ENCODE peak calls at places on chromosomes 1 and 21, in six cellular contexts. C is dorsolateral prefrontal cortex; K is cardiac muscle cell; G is BJ; V is effector memory CD4-positive, alpha-beta T cell; U is neuronal stem cell. Z is an unnamed sample. For H3K27me3, the result is how much of the 10 kb centered on the place peaks cover.

GRCh38 chr1:40187399-40187798 is 26.2 kb downstream of the RLF start:
- DNase-seq in C (no peak), K (no peak), G (no peak), V (no peak), U (no peak), Z (no peak)

GRCh38 chr1:26020941-26021646 is 481 bp upstream of the EXTL1 start:
- DNase-seq in C (no peak), K (no peak), G (no peak), V (no peak), U (no peak), Z (no peak)

GRCh38 chr1:75992312-75992711 is 60.1 kb upstream of the ASB17 start:
- DNase-seq in C (no peak), K (no peak), G (no peak), V (no peak), U (no peak), Z (no peak)

GRCh38 chr1:61253059-61253735 is 170.8 kb downstream of the NFIA start:
- DNase-seq in C (no peak), K (peak), G (no peak), V (no peak), U (no peak), Z (no peak)

GRCh38 chr1:161993576-161993975 is 30.1 kb downstream of the OLFML2B start:
- DNase-seq in C (no peak), K (no peak), G (no peak), V (no peak), U (no peak), Z (no peak)

GRCh38 chr1:113074237-113074636 is 1.2 kb downstream of the LRIG2 start:
- DNase-seq in C (no peak), K (no peak), G (no peak), V (no peak), U (no peak), Z (no peak)

GRCh38 chr21:25350056-25350455 is 257.2 kb downstream of the MRPL39 start:
- DNase-seq in C (no peak), K (peak), G (no peak), V (no peak), U (no peak), Z (no peak)

GRCh38 chr1:244075247-244075722 is 24.2 kb downstream of the ZBTB18 start:
- DNase-seq in C (no peak), K (no peak), G (no peak), V (no peak), U (no peak), Z (no peak)

GRCh38 chr1:236284291-236284711 is 2.5 kb upstream of the ERO1B start:
- DNase-seq in C (no peak), K (no peak), G (no peak), V (no peak), U (peak), Z (no peak)

GRCh38 chr1:47934243-47934805 is 62.9 kb downstream of the TRABD2B start:
- DNase-seq in C (no peak), K (peak), G (no peak), V (no peak), U (no peak), Z (no peak)

GRCh38 chr21:37886726-37887309 is 29.4 kb downstream of the KCNJ6 start:
- DNase-seq in C (no peak), K (no peak), G (no peak), V (no peak), U (no peak), Z (no peak)

GRCh38 chr1:247400685-247401084 is 15.3 kb upstream of the NLRP3 start:
- DNase-seq in C (no peak), K (no peak), G (no peak), V (no peak), U (no peak), Z (no peak)

GRCh38 chr1:170711682-170712081 is 47.8 kb downstream of the PRRX1 start:
- DNase-seq in C (no peak), K (peak), G (peak), V (no peak), U (no peak), Z (no peak)

GRCh38 chr1:245735831-245736530 is 581.2 kb downstream of the KIF26B start:
- DNase-seq in C (no peak), K (peak), G (no peak), V (no peak), U (no peak), Z (no peak)

DNA sequence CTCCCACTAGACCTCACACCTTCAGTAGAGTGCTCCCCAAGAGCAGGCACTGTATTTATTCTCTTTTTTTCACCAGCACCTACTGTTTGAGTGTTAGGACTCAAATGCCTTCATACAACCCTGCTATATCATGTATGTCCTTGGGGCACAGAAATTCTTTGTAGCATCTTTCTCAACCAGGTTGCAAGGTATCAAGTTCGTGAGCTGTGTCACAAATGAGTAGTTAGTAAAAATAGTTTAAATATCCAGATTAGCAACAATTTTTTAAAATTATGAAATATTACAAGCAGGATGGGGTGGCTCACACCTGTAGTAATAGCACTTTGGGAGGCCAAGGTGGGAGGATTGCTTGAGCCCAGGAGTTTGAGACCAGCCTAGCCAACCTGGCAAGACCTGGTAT is 152.6 kb upstream of the TNR start:
- DNase-seq in C (no peak), K (no peak), G (no peak), V (no peak), U (no peak), Z (no peak)
- H3K27me3 ChIP-seq in C (under half), K (under half), G (under half), V (under half), U (under half), Z (under half)

GRCh38 chr1:115299266-115299665 is 38.8 kb downstream of the NGF start:
- DNase-seq in C (no peak), K (no peak), G (no peak), V (no peak), U (no peak), Z (no peak)
- H3K27me3 ChIP-seq in C (under half), K (under half), G (under half), V (under half), U (under half), Z (under half)

DNA sequence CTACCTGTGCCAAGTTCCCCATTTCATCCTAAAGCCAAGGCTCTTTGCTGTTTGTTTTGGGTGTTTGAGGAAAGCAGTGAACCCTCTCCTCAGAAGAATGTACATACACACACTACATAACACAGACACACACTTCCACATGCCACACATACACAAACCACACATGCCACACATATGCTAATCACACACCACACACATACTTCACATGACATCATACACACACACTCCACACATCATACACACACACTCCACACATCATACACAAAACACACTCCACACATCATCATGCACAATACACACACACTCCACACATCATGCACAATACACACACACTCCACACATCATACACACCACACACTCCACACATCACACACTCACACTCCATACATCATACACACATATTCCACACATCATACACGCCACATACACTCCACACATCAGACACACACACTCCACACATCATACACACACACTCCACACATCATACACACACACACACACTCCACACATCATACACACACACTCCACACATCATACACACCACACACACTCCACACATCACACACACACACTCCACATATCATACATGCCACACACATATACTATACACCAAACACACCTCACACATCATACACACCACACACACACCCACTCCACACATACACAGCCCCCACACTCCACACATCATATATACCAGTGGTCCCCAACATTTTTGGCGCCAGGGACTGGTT is 22.7 kb upstream of the ZNF436 start:
- DNase-seq in C (no peak), K (no peak), G (no peak), V (no peak), U (no peak), Z (no peak)
- H3K27me3 ChIP-seq in C (under half), K (under half), G (under half), V (under half), U (under half), Z (under half)

DNA sequence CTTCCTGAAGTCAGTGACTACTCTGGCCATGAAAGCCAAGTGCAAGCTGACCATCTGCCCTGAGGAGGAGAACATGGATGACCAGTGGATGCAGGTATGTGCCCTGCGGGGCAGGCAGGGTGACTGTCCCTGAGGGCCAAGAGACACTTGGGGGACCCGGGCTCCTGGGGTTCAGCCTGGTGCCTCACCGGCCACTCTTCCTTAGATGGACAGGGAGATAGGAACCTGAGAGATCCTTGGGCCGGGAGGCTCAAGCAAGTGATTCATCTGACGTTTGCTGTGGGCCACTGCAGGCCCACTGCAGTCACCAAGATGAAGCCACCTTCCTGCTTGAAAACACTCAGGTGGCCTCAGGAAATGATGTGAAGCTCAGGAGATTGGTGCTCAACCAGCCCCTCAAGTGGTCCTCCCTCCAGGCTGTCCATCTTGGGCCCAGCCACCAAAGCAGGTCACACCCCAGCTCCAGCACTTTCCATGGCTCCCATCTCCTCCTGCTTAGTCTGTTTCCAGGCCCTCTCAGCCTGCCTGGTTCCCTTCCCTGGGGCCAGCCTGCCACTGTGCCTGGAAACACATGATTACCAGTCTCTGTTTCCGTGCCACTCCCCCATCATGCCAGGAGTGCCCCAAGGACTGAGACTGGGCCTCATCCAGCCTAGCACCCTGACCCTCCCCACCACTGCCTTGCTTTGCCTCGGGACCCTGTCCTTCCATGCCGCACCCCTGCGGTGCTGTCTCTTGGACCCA is 25.8 kb upstream of the PADI6 start:
- DNase-seq in C (no peak), K (no peak), G (no peak), V (no peak), U (no peak), Z (no peak)
- H3K27me3 ChIP-seq in C (under half), K (under half), G (under half), V (under half), U (under half), Z (under half)

DNA sequence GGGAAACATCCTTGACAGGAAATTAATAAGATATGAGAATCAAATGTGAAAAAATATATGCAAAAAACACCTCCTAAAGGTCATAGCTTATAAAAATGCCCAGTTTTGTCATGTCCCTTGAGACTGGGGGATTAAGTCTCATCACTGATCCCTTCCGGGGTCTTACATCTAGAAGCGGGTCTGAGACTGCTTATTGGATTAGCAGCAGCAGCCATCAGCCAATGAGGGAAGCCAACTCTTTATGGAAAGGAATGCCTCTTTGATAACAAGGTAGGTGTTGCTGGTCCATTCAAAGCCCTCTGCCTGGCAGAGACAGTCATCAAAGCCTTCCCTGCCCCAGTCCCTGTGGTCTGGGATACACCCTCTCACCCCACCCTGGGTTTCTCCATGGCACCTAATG is 3.9 kb upstream of the CACNA1S start:
- DNase-seq in C (no peak), K (no peak), G (no peak), V (no peak), U (no peak), Z (no peak)
- H3K27me3 ChIP-seq in C (under half), K (under half), G (under half), V (under half), U (under half), Z (under half)

Z was measured in thoracic aorta.